ENCODE peak calls at places on chromosome 16, in four cellular contexts. X is K562, Z is WTC11, S is HepG2. P is an unnamed sample.

GRCh38 chr16:75244844-75245758 is 6.3 kb downstream of the BCAR1 start:
- DNase-seq in X (no peak), S (peak; percentile 99), Z (peak; percentile 68), P (peak; percentile 82)

GRCh38 chr16:30011505-30012480 is 966 bp upstream of the DOC2A start:
- DNase-seq in S (no peak), Z (no peak), X (no peak), P (no peak)

GRCh38 chr16:88651276-88651988 is 579 bp upstream of the CYBA start:
- DNase-seq in S (peak; percentile 94), Z (no peak), X (peak; percentile 91), P (peak; percentile 65)

GRCh38 chr16:77868478-77868877 is 80.1 kb downstream of the VAT1L start:
- DNase-seq in Z (no peak), S (no peak), X (no peak), P (no peak)

GRCh38 chr16:63613701-63614100 is 1508.2 kb downstream of the CDH11 start:
- DNase-seq in X (no peak), S (peak; percentile 2), Z (no peak), P (no peak)

GRCh38 chr16:31182391-31182790 is 2.5 kb downstream of the FUS start:
- DNase-seq in S (no peak), Z (no peak), X (no peak), P (no peak)

GRCh38 chr16:23670137-23670776 is 8.4 kb upstream of the PLK1 start:
- DNase-seq in S (no peak), Z (no peak), X (no peak), P (no peak)

GRCh38 chr16:49280022-49280741 is 1.5 kb downstream of the CBLN1 start:
- DNase-seq in S (no peak), Z (peak; percentile 78), X (peak; percentile 6), P (peak; percentile 53)

GRCh38 chr16:31081428-31082351 is 7.1 kb downstream of the PRSS53 start:
- DNase-seq in Z (no peak), S (no peak), X (no peak), P (no peak)

GRCh38 chr16:72291121-72291520 is 119.2 kb upstream of the PMFBP1 start:
- DNase-seq in X (no peak), S (no peak), Z (no peak), P (no peak)

GRCh38 chr16:526181-527014 is 1.1 kb upstream of the CAPN15 start:
- DNase-seq in S (no peak), Z (peak; percentile 54), X (peak; percentile 72), P (no peak)

GRCh38 chr16:69706256-69706974 is 19.9 kb downstream of the NQO1 start:
- DNase-seq in S (no peak), Z (no peak), X (no peak), P (no peak)

GRCh38 chr16:57752581-57753447 is 17.2 kb downstream of the KATNB1 start:
- DNase-seq in Z (no peak), X (no peak), S (no peak), P (no peak)

GRCh38 chr16:73043828-73044493 is 4.0 kb downstream of the ZFHX3 start:
- DNase-seq in Z (no peak), X (no peak), S (no peak), P (no peak)

GRCh38 chr16:79283578-79283977 is 317.0 kb downstream of the MAF start:
- DNase-seq in X (no peak), S (no peak), Z (no peak), P (no peak)

GRCh38 chr16:69600202-69600601 is 34.4 kb downstream of the NFAT5 start:
- DNase-seq in Z (no peak), X (no peak), S (no peak), P (no peak)

GRCh38 chr16:57528499-57529323 is 7.7 kb downstream of the CCDC102A start:
- DNase-seq in S (no peak), Z (peak; percentile 91), X (no peak), P (peak; percentile 29)

GRCh38 chr16:50842013-50842505 is 100.2 kb downstream of the CYLD start:
- DNase-seq in Z (no peak), X (no peak), S (no peak), P (no peak)

GRCh38 chr16:30700491-30700890 is 1.5 kb downstream of the SRCAP start:
- DNase-seq in S (no peak), X (peak; percentile 72), Z (no peak), P (peak; percentile 49)

GRCh38 chr16:25033852-25034251 is 18.7 kb upstream of the ARHGAP17 start:
- DNase-seq in S (no peak), X (no peak), Z (no peak), P (no peak)

GRCh38 chr16:89413811-89414585 is 76.4 kb downstream of the ANKRD11 start:
- DNase-seq in Z (no peak), X (peak; percentile 59), S (no peak), P (no peak)

GRCh38 chr16:69520800-69521602 is 44.8 kb upstream of the NFAT5 start:
- DNase-seq in S (peak; percentile 92), X (no peak), Z (no peak), P (no peak)

GRCh38 chr16:11224894-11225676 is 30.9 kb downstream of the SOCS1 start:
- DNase-seq in S (no peak), X (no peak), Z (no peak), P (no peak)

GRCh38 chr16:28882476-28883180 is 4.3 kb downstream of the ATP2A1 start:
- DNase-seq in X (no peak), S (no peak), Z (peak; percentile 63), P (no peak)

GRCh38 chr16:83046664-83047063 is 419.9 kb downstream of the CDH13 start:
- DNase-seq in Z (no peak), S (no peak), X (no peak), P (no peak)

GRCh38 chr16:8237452-8237851 is 352.9 kb downstream of the TMEM114 start:
- DNase-seq in S (peak; percentile 91), Z (no peak), X (no peak), P (no peak)

GRCh38 chr16:900211-900610 is 70.6 kb downstream of the LMF1 start:
- DNase-seq in X (no peak), Z (no peak), S (no peak), P (no peak)

GRCh38 chr16:69831212-69832123 is 69.3 kb downstream of the WWP2 start:
- DNase-seq in S (peak; percentile 72), Z (no peak), X (no peak), P (no peak)

GRCh38 chr16:58492735-58493134 is 7.2 kb upstream of the NDRG4 start:
- DNase-seq in Z (no peak), S (no peak), X (peak; percentile 49), P (peak; percentile 53)

GRCh38 chr16:57979006-57979585 is 8.2 kb upstream of the CNGB1 start:
- DNase-seq in X (no peak), Z (no peak), S (no peak), P (no peak)

GRCh38 chr16:88700636-88701482 is 5.3 kb downstream of the RNF166 start:
- DNase-seq in X (peak; percentile 89), Z (no peak), S (peak; percentile 91), P (no peak)

GRCh38 chr16:82848013-82848412 is 221.2 kb downstream of the CDH13 start:
- DNase-seq in X (no peak), S (no peak), Z (no peak), P (no peak)

GRCh38 chr16:11613381-11614303 is 26.9 kb upstream of the LITAF start:
- DNase-seq in X (peak; percentile 74), Z (no peak), S (peak; percentile 88), P (no peak)

GRCh38 chr16:86716649-86717048 is 138.3 kb downstream of the FOXL1 start:
- DNase-seq in S (no peak), X (no peak), Z (no peak), P (no peak)

GRCh38 chr16:27818231-27818630 is 245.3 kb downstream of the GSG1L start:
- DNase-seq in Z (no peak), S (no peak), X (no peak), P (no peak)
- TF ChIP-seq FOXJ3 in Z (no peak), S (no peak), X (no peak), P (no peak)

DNA sequence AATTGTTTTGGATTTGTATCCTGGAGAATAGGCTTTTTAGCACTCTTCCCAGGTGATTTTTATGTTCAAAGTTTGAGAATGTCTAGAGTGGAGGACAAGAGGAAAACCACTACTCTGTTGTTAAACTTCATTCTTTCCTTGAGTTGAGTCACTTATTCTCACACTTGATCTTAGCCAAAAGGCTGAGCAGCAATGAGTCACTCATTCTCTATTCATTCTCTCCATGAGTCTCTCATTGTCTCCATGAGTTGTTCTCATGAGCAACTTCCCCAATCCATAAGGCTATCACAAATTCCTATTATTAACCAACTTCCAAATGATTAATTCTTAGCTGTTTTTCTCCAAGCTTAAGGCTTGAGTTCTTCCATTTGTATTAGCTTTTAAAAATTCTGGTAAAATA is 1393.3 kb downstream of the CDH8 start:
- DNase-seq in Z (no peak), X (no peak), S (no peak), P (no peak)
- TF ChIP-seq FOXJ3 in Z (no peak), X (no peak), S (no peak), P (no peak)

DNA sequence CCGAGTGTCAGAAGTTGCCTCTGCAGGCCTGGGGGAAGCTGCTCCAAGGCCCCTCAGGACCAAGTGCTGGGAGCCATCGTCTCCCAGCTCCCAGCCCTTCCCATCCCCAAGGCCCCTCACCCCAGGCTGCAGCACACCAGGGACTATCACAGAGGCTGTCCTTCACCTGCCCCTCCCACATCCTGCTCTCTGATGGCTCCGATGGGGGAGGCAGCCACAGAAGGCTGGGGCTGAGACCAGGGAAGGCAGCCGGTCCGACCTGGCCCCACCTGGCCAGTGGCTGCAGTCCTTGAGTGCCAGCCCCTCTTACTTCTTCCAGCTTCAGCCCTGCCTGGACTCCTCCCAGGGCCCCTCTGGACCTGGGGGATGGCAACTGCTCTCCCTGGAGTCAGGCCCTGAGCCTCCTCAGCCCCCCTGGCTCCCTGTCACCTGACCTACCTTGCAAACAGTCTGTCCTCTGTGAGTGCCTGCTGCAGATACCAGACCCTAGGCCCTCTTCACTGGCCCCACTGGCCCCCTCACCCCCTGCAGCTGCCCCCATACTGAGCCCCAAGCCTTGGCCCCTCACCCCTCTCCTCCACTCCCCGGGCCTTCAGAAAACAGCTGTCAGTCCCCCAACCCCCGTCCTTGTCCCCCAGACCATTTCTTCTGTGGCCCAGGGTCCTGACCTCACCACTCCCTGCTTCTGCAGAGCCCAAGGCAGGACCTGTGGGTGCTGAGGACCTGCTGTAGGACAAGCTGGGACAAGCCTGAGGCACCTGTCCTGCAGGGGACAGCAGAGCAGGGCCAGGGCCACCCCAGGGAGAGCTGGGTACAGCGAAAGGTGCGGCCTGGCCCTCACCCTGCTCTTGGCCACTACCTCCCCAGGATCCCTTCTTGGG is 12.6 kb upstream of the SRRM2 start:
- DNase-seq in Z (no peak), X (no peak), S (peak; percentile 45), P (no peak)
- TF ChIP-seq FOXJ3 in Z (no peak), X (no peak), S (no peak), P (no peak)

GRCh38 chr16:84959784-84960417 is 51.4 kb downstream of the ZDHHC7 start:
- DNase-seq in X (peak; percentile 47), S (no peak), Z (no peak), P (no peak)
- TF ChIP-seq FOXJ3 in X (no peak), S (no peak), Z (no peak), P (no peak)

GRCh38 chr16:71282943-71283342 is 6.3 kb downstream of the CMTR2 start:
- DNase-seq in X (no peak), S (no peak), Z (no peak), P (no peak)
- TF ChIP-seq FOXJ3 in X (no peak), S (no peak), Z (no peak), P (no peak)

P was measured in SK-N-SH.